ENCODE peak calls at places on chromosomes 3 and 15, in nine cellular contexts. G is CD8-positive, alpha-beta T cell; X is mucosa of descending colon; J is IMR-90; W is AG09309; U is foreskin keratinocyte; D is B cell; R is CD4-positive, alpha-beta T cell; K is choroid plexus epithelial cell. H is an unnamed sample.

GRCh38 chr3:38823722-38824121 is 7.7 kb upstream of the SCN10A start:
- DNase-seq in X (no peak), W (no peak), J (peak; percentile 21), D (no peak), G (no peak), K (no peak), U (no peak), R (no peak), H (no peak)

GRCh38 chr3:133124511-133124910 is 86.3 kb downstream of the TMEM108 start:
- DNase-seq in D (no peak), J (no peak), W (no peak), G (no peak), R (no peak), K (no peak), X (no peak), U (no peak), H (no peak)

GRCh38 chr15:57090460-57090859 is 172.0 kb downstream of the TCF12 start:
- DNase-seq in J (no peak), D (no peak), W (no peak), G (no peak), U (no peak), R (no peak), X (no peak), K (peak; percentile 11), H (no peak)

GRCh38 chr15:40103124-40103858 is 5.4 kb downstream of the BMF start:
- DNase-seq in D (no peak), R (no peak), W (peak; percentile 48), G (no peak), X (peak; percentile 90), K (peak; percentile 76), J (peak; percentile 79), U (peak; percentile 65), H (no peak)

GRCh38 chr15:78360958-78361714 is 21.0 kb downstream of the CRABP1 start:
- DNase-seq in K (no peak), J (no peak), W (no peak), G (no peak), R (no peak), X (no peak), D (no peak), U (no peak), H (no peak)

GRCh38 chr15:71054286-71054952 is 60.9 kb upstream of the THSD4 start:
- DNase-seq in G (no peak), R (no peak), W (no peak), K (peak; percentile 49), X (no peak), J (peak; percentile 56), D (no peak), U (no peak), H (no peak)

GRCh38 chr15:39248204-39248603 is 332.7 kb upstream of the THBS1 start:
- DNase-seq in W (peak; percentile 92), X (no peak), R (no peak), U (no peak), J (peak; percentile 88), D (no peak), K (no peak), G (no peak), H (no peak)

GRCh38 chr3:5009506-5010100 is 30.4 kb downstream of the BHLHE40 start:
- DNase-seq in U (no peak), K (no peak), J (no peak), G (no peak), W (no peak), R (no peak), D (no peak), X (no peak), H (no peak)

GRCh38 chr15:70035719-70036077 is 62.0 kb downstream of the TLE3 start:
- DNase-seq in D (peak; percentile 89), W (no peak), U (no peak), G (no peak), X (peak; percentile 16), R (no peak), J (no peak), K (no peak), H (no peak)

GRCh38 chr3:197339841-197340520 is 41.6 kb upstream of the DLG1 start:
- DNase-seq in W (no peak), X (no peak), K (peak; percentile 86), R (no peak), D (no peak), J (peak; percentile 20), U (no peak), G (peak; percentile 34), H (no peak)

GRCh38 chr3:148911173-148911572 is 46.1 kb downstream of the CPA3 start:
- DNase-seq in R (no peak), X (no peak), W (no peak), D (no peak), U (peak; percentile 1), K (no peak), J (no peak), G (no peak), H (no peak)

GRCh38 chr3:165259518-165260193 is 63.5 kb upstream of the SLITRK3 start:
- DNase-seq in K (peak; percentile 19), W (no peak), R (no peak), U (peak; percentile 9), D (no peak), G (no peak), X (no peak), J (no peak), H (no peak)

GRCh38 chr3:134323966-134324962 is 50.0 kb downstream of the AMOTL2 start:
- DNase-seq in R (no peak), U (no peak), W (no peak), X (no peak), G (no peak), J (no peak), K (no peak), D (no peak), H (no peak)

GRCh38 chr3:126542340-126543241 is 16.1 kb downstream of the C3orf22 start:
- DNase-seq in D (no peak), W (no peak), G (peak; percentile 42), X (no peak), R (no peak), K (no peak), U (no peak), J (no peak), H (peak; percentile 13)

GRCh38 chr15:74653426-74654082 is 37.9 kb downstream of the CLK3 start:
- DNase-seq in J (peak; percentile 59), U (no peak), G (no peak), D (no peak), K (peak; percentile 55), W (peak; percentile 41), R (no peak), X (peak; percentile 71), H (no peak)

DNA sequence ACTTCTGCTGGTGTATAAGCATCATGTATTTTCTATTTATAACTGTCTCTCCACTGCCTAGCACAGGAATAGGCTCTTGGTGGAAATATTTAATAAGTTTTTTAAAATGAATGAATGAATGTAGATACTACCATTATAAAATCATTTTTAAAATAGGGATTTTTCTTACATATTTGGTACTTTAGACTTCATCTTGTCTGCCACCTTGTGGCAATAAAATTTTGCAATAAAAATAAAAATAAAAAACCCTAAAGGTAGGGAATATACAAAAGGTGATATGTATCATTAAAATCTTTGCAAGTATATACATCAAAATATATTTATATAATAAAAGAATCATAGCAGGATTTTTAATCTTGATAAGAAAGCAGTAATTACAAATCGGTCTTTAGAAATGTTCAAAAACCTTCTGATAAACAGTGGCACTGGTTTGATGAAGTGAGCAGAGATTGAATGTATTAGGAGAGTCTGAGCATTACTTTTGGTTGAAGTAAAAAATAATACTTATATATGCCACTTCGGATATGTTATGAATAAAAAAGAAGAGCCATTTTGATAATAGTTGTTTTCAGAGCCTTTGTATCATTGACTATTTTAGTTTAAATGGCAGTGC is 95.2 kb downstream of the SPATA16 start:
- DNase-seq in D (no peak), G (no peak), W (no peak), R (no peak), X (no peak), U (no peak), K (peak; percentile 32), J (no peak), H (no peak)
- TF ChIP-seq CTCF in D (no peak), G (no peak), W (peak; percentile 21), R (no peak), X (no peak), U (peak; percentile 59), K (peak; percentile 37), J (peak; percentile 43), H (no peak)

GRCh38 chr15:68603951-68604350 is 25.2 kb downstream of the CORO2B start:
- DNase-seq in W (no peak), J (no peak), X (no peak), U (no peak), K (peak; percentile 43), D (no peak), G (no peak), R (no peak), H (no peak)

GRCh38 chr15:68601206-68602197 is 22.7 kb downstream of the CORO2B start:
- DNase-seq in K (peak; percentile 49), X (no peak), D (no peak), W (no peak), R (no peak), J (no peak), G (no peak), U (no peak), H (no peak)

GRCh38 chr15:68599560-68600071 is 20.8 kb downstream of the CORO2B start:
- DNase-seq in U (no peak), D (no peak), R (no peak), G (no peak), J (peak; percentile 75), X (no peak), W (no peak), K (peak; percentile 72), H (no peak)

GRCh38 chr15:68599153-68599545 is 20.4 kb downstream of the CORO2B start:
- DNase-seq in X (no peak), U (no peak), D (no peak), G (no peak), K (no peak), J (no peak), R (no peak), W (no peak), H (no peak)

GRCh38 chr15:68602484-68603240 is 23.9 kb downstream of the CORO2B start:
- DNase-seq in U (no peak), R (no peak), K (no peak), W (no peak), G (no peak), J (no peak), D (no peak), X (no peak), H (no peak)
- TF ChIP-seq CTCF in U (no peak), R (no peak), K (no peak), W (no peak), G (no peak), J (no peak), D (no peak), X (no peak), H (no peak)

GRCh38 chr3:32340039-32340438 is 51.6 kb upstream of the CMTM7 start:
- DNase-seq in K (peak; percentile 84), G (peak; percentile 55), U (no peak), W (no peak), R (no peak), D (peak; percentile 18), X (peak; percentile 12), J (peak; percentile 35), H (no peak)
- TF ChIP-seq CTCF in K (peak; percentile 83), G (peak; percentile 66), U (peak; percentile 73), W (peak; percentile 44), R (peak; percentile 64), D (peak; percentile 31), X (no peak), J (peak; percentile 40), H (no peak)

DNA sequence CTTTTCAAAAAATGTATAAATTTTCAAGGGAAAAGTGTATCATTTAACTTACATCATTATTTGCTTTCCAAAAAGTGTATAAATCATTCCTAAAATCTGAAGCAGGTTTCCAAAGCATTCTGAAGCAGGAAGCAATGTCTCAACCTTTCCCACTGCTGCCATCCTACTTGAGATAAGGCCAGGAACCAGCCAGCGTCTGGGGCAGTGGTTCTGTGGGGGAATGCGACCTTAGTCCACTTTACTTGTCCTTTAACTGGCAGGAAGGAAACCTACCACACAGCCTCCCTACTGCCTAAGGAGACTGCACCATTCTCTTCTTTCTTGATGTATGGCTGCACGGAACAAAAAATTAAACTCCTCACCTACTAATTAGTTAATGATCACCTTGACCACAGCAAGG is 3.7 kb downstream of the SORD start:
- DNase-seq in X (no peak), D (no peak), G (no peak), K (no peak), W (no peak), R (no peak), U (no peak), J (no peak), H (no peak)
- TF ChIP-seq CTCF in X (no peak), D (no peak), G (no peak), K (no peak), W (no peak), R (no peak), U (no peak), J (no peak), H (no peak)

H was measured in natural killer cell.